ENCODE peak calls at places on chromosomes 7 and 10, in five cellular contexts. Z, X, H, C and N are unnamed samples.

GRCh38 chr10:113148899-113149298 is 198.9 kb downstream of the TCF7L2 start:
- DNase-seq in C (no peak), Z (no peak), X (no peak), H (no peak), N (no peak)

GRCh38 chr10:77849039-77849664 is 77.4 kb downstream of the DLG5 start:
- DNase-seq in C (no peak), H (no peak), X (peak), Z (no peak), N (no peak)

GRCh38 chr10:97713828-97714400 is 384 bp downstream of the MARVELD1 start:
- DNase-seq in Z (peak), C (peak), X (peak), H (peak), N (peak)

GRCh38 chr7:3439333-3440030 is 138.4 kb downstream of the SDK1 start:
- DNase-seq in C (no peak), H (no peak), X (no peak), Z (peak), N (no peak)

GRCh38 chr7:158494162-158494586 is 93.4 kb downstream of the PTPRN2 start:
- DNase-seq in X (peak), H (no peak), C (no peak), Z (no peak), N (no peak)

GRCh38 chr7:98733036-98733435 is 116.0 kb downstream of the NPTX2 start:
- DNase-seq in H (no peak), C (peak), Z (peak), X (peak), N (no peak)

GRCh38 chr10:117860823-117861222 is 185.9 kb downstream of the RAB11FIP2 start:
- DNase-seq in Z (peak), H (no peak), C (no peak), X (peak), N (no peak)

GRCh38 chr10:43265799-43266721 is 805 bp downstream of the RASGEF1A start:
- DNase-seq in C (peak), Z (peak), H (peak), X (peak), N (no peak)

GRCh38 chr10:132390455-132391371 is 6.3 kb upstream of the PWWP2B start:
- DNase-seq in X (no peak), Z (no peak), C (peak), H (peak), N (peak)

GRCh38 chr10:4141471-4141870 is 356.5 kb upstream of the KLF6 start:
- DNase-seq in X (no peak), Z (no peak), C (no peak), H (no peak), N (no peak)

GRCh38 chr10:63720689-63721088 is 199.5 kb downstream of the REEP3 start:
- DNase-seq in X (no peak), H (no peak), C (no peak), Z (no peak), N (no peak)

GRCh38 chr7:66076459-66077329 is 1.1 kb downstream of the ASL start:
- DNase-seq in X (no peak), Z (no peak), C (peak), H (peak), N (no peak)

GRCh38 chr10:110512461-110513187 is 14.9 kb downstream of the DUSP5 start:
- DNase-seq in X (no peak), C (no peak), H (no peak), Z (peak), N (no peak)

GRCh38 chr10:113000876-113001598 is 51.0 kb downstream of the TCF7L2 start:
- DNase-seq in H (no peak), C (peak), Z (no peak), X (no peak), N (peak)

GRCh38 chr7:73612598-73613269 is 11.6 kb downstream of the MLXIPL start:
- DNase-seq in C (peak), Z (peak), X (peak), H (peak), N (no peak)

GRCh38 chr7:121301441-121302213 is 27.2 kb upstream of the WNT16 start:
- DNase-seq in C (no peak), X (no peak), H (no peak), Z (no peak), N (no peak)

GRCh38 chr7:20514364-20514763 is 101.1 kb upstream of the ABCB5 start:
- DNase-seq in X (no peak), C (no peak), Z (no peak), H (no peak), N (no peak)

GRCh38 chr7:126213876-126214275 is 1038.9 kb downstream of the GRM8 start:
- DNase-seq in X (no peak), H (no peak), C (no peak), Z (no peak), N (no peak)

DNA sequence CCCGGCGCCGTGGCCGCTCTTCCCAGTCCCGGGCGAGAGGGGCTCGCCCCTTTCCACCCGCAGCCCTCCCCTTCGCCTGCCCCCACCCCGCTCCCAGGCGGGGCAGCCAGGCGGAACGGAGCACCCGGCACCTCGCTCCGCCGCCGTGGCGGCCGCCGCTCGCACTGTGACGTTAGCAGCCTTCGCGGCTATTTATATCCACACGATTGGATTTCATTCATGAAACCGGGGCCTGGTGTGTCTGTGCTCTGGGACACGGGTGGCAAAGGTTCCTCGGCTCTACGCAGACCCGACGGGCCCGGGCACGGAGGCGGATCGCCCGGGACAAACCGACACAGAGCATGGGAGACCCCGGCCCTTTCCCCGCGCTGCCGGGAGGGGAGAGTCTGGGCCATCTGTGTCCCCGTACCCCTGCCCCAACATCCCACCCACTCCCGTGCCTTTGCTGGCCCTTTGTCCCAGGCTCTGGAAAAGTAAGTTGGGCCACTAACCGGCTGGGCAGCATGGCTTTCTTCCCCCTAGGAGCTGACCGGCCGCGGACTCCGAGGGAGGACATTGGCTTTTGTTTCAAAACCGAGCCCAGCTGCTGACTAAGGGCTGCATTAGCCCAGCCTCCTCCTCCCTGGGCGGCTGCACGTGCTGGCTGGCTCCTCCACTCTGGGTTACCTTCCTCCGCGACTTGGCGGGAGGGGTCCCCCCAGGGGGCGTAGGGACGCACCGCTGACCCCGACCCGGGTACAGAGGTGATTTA is at the start of gene RHOBTB1:
- DNase-seq in H (peak), X (peak), Z (peak), C (peak), N (peak)
- TF ChIP-seq POLR2A in H (peak), X (peak), Z (no peak), C (peak), N (peak)

GRCh38 chr10:92240289-92241157 is 50.4 kb downstream of the CPEB3 start:
- DNase-seq in H (peak), Z (peak), C (peak), X (peak), N (peak)

GRCh38 chr10:92238586-92239098 is 52.2 kb downstream of the CPEB3 start:
- DNase-seq in H (peak), C (peak), Z (no peak), X (peak), N (peak)

GRCh38 chr10:92239185-92239599 is 51.7 kb downstream of the CPEB3 start:
- DNase-seq in H (no peak), Z (no peak), X (no peak), C (no peak), N (no peak)

GRCh38 chr10:92239600-92240288 is 51.1 kb downstream of the CPEB3 start:
- DNase-seq in H (peak), Z (peak), X (no peak), C (peak), N (peak)

GRCh38 chr10:92238062-92238585 is 52.8 kb downstream of the CPEB3 start:
- DNase-seq in Z (no peak), C (no peak), X (no peak), H (no peak), N (no peak)
- H3K27ac ChIP-seq in Z (no peak), C (peak), X (peak), H (no peak), N (no peak)

GRCh38 chr10:48484911-48485310 is 120.0 kb downstream of the ARHGAP22 start:
- DNase-seq in Z (no peak), C (no peak), X (no peak), H (peak), N (no peak)
- TF ChIP-seq POLR2A in Z (no peak), C (no peak), X (no peak), H (no peak), N (no peak)

GRCh38 chr10:33233191-33233590 is 101.3 kb downstream of the NRP1 start:
- DNase-seq in Z (no peak), H (no peak), X (no peak), C (no peak), N (no peak)
- H3K27ac ChIP-seq in Z (peak), H (no peak), X (no peak), C (no peak), N (peak)

GRCh38 chr7:138095972-138096935 is 20.0 kb downstream of the AKR1D1 start:
- DNase-seq in X (no peak), H (peak), C (peak), Z (no peak), N (no peak)
- TF ChIP-seq POLR2A in X (no peak), H (no peak), C (no peak), Z (no peak), N (no peak)

GRCh38 chr10:18474111-18474455 is 177.3 kb downstream of the NSUN6 start:
- DNase-seq in H (no peak), C (no peak), X (no peak), Z (no peak), N (no peak)
- H3K27ac ChIP-seq in H (no peak), C (no peak), X (no peak), Z (no peak), N (peak)

DNA sequence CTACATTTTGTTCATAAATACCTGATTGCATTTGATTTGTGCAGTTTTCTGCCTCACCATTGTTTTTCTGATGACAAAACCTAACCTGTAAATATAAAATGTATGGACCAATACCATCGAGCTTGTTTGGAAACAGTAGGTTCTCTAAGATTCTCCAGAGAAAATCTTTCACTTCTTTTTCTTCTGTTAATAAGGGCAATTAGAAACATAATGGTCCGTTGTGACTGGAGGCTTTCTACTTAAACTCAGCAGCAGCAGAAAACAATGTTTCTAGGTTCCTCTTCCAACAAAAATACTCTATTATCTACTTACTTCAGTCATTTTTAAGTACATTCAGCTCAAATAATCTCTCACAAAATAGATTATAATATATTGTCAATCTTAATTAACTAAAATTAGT is 601.5 kb downstream of the PHTF2 start:
- DNase-seq in H (no peak), C (no peak), X (no peak), Z (no peak), N (no peak)
- TF ChIP-seq POLR2A in H (no peak), C (no peak), X (no peak), Z (no peak), N (no peak)

GRCh38 chr7:78316110-78316509 is 517.5 kb downstream of the PHTF2 start:
- DNase-seq in Z (no peak), X (no peak), H (no peak), C (no peak), N (no peak)
- H3K27ac ChIP-seq in Z (no peak), X (no peak), H (no peak), C (no peak), N (no peak)